ENCODE peak calls at places on chromosome 15, in nine cellular contexts. One of them, this sample, is unnamed.

GRCh38 chr15:47975422-47975821 is 145.4 kb upstream of the SLC24A5 start:
- DNase-seq in stimulated activated CD4-positive, alpha-beta T cell treated with anti-CD3 and anti-CD28 coated beads, Interleukin-15, amount 100 ng/mL, for 1 hour: no peak
- DNase-seq in activated T-helper 1 cell treated with anti-CD3 and anti-CD28 coated beads, Interleukin-2, amount 50 U/mL, for 16 hours: no peak
- DNase-seq in T-helper 1 cell: no peak
- DNase-seq in A172: no peak
- DNase-seq in activated effector memory CD4-positive, alpha-beta T cell treated with anti-CD3 and anti-CD28 coated beads, Interleukin-2, amount 50 U/mL, for 16 hours: no peak
- DNase-seq in endothelial cell: no peak
- DNase-seq in HFF-Myc: no peak
- DNase-seq in GM13977: no peak
- DNase-seq in this sample: no peak

GRCh38 chr15:74400313-74400850 is 32.9 kb upstream of the CYP11A1 start:
- DNase-seq in stimulated activated CD4-positive, alpha-beta T cell treated with anti-CD3 and anti-CD28 coated beads, Interleukin-15, amount 100 ng/mL, for 1 hour: no peak
- DNase-seq in T-helper 1 cell: no peak
- DNase-seq in activated effector memory CD4-positive, alpha-beta T cell treated with anti-CD3 and anti-CD28 coated beads, Interleukin-2, amount 50 U/mL, for 16 hours: no peak
- DNase-seq in GM13977: no peak
- DNase-seq in activated T-helper 1 cell treated with anti-CD3 and anti-CD28 coated beads, Interleukin-2, amount 50 U/mL, for 16 hours: no peak
- DNase-seq in HFF-Myc: no peak
- DNase-seq in endothelial cell: no peak
- DNase-seq in A172: no peak
- DNase-seq in this sample: no peak

GRCh38 chr15:34223904-34224596 is 766 bp upstream of the EMC4 start:
- DNase-seq in HFF-Myc: no peak
- DNase-seq in stimulated activated CD4-positive, alpha-beta T cell treated with anti-CD3 and anti-CD28 coated beads, Interleukin-15, amount 100 ng/mL, for 1 hour: no peak
- DNase-seq in activated effector memory CD4-positive, alpha-beta T cell treated with anti-CD3 and anti-CD28 coated beads, Interleukin-2, amount 50 U/mL, for 16 hours: no peak
- DNase-seq in activated T-helper 1 cell treated with anti-CD3 and anti-CD28 coated beads, Interleukin-2, amount 50 U/mL, for 16 hours: no peak
- DNase-seq in GM13977: no peak
- DNase-seq in T-helper 1 cell: no peak
- DNase-seq in A172: peak
- DNase-seq in endothelial cell: no peak
- DNase-seq in this sample: no peak

GRCh38 chr15:58694641-58695398 is 54.7 kb downstream of the ADAM10 start:
- DNase-seq in stimulated activated CD4-positive, alpha-beta T cell treated with anti-CD3 and anti-CD28 coated beads, Interleukin-15, amount 100 ng/mL, for 1 hour: no peak
- DNase-seq in A172: no peak
- DNase-seq in T-helper 1 cell: no peak
- DNase-seq in GM13977: no peak
- DNase-seq in activated effector memory CD4-positive, alpha-beta T cell treated with anti-CD3 and anti-CD28 coated beads, Interleukin-2, amount 50 U/mL, for 16 hours: no peak
- DNase-seq in HFF-Myc: no peak
- DNase-seq in activated T-helper 1 cell treated with anti-CD3 and anti-CD28 coated beads, Interleukin-2, amount 50 U/mL, for 16 hours: no peak
- DNase-seq in endothelial cell: no peak
- DNase-seq in this sample: no peak

GRCh38 chr15:60660290-60661051 is 181.5 kb upstream of the ICE2 start:
- DNase-seq in GM13977: peak
- DNase-seq in stimulated activated CD4-positive, alpha-beta T cell treated with anti-CD3 and anti-CD28 coated beads, Interleukin-15, amount 100 ng/mL, for 1 hour: no peak
- DNase-seq in T-helper 1 cell: no peak
- DNase-seq in endothelial cell: no peak
- DNase-seq in A172: peak
- DNase-seq in activated effector memory CD4-positive, alpha-beta T cell treated with anti-CD3 and anti-CD28 coated beads, Interleukin-2, amount 50 U/mL, for 16 hours: no peak
- DNase-seq in activated T-helper 1 cell treated with anti-CD3 and anti-CD28 coated beads, Interleukin-2, amount 50 U/mL, for 16 hours: no peak
- DNase-seq in HFF-Myc: peak
- DNase-seq in this sample: no peak

GRCh38 chr15:49290204-49290603 is 120.2 kb downstream of the GALK2 start:
- DNase-seq in activated T-helper 1 cell treated with anti-CD3 and anti-CD28 coated beads, Interleukin-2, amount 50 U/mL, for 16 hours: no peak
- DNase-seq in A172: no peak
- DNase-seq in GM13977: no peak
- DNase-seq in activated effector memory CD4-positive, alpha-beta T cell treated with anti-CD3 and anti-CD28 coated beads, Interleukin-2, amount 50 U/mL, for 16 hours: no peak
- DNase-seq in stimulated activated CD4-positive, alpha-beta T cell treated with anti-CD3 and anti-CD28 coated beads, Interleukin-15, amount 100 ng/mL, for 1 hour: no peak
- DNase-seq in T-helper 1 cell: no peak
- DNase-seq in HFF-Myc: no peak
- DNase-seq in endothelial cell: no peak
- DNase-seq in this sample: no peak

GRCh38 chr15:89221543-89221942 is at the start of gene RLBP1:
- DNase-seq in stimulated activated CD4-positive, alpha-beta T cell treated with anti-CD3 and anti-CD28 coated beads, Interleukin-15, amount 100 ng/mL, for 1 hour: no peak
- DNase-seq in activated T-helper 1 cell treated with anti-CD3 and anti-CD28 coated beads, Interleukin-2, amount 50 U/mL, for 16 hours: no peak
- DNase-seq in endothelial cell: no peak
- DNase-seq in A172: no peak
- DNase-seq in HFF-Myc: no peak
- DNase-seq in T-helper 1 cell: no peak
- DNase-seq in activated effector memory CD4-positive, alpha-beta T cell treated with anti-CD3 and anti-CD28 coated beads, Interleukin-2, amount 50 U/mL, for 16 hours: no peak
- DNase-seq in GM13977: no peak
- DNase-seq in this sample: no peak

GRCh38 chr15:94844188-94844532 is 612.8 kb downstream of the MCTP2 start:
- DNase-seq in activated effector memory CD4-positive, alpha-beta T cell treated with anti-CD3 and anti-CD28 coated beads, Interleukin-2, amount 50 U/mL, for 16 hours: no peak
- DNase-seq in A172: no peak
- DNase-seq in HFF-Myc: no peak
- DNase-seq in stimulated activated CD4-positive, alpha-beta T cell treated with anti-CD3 and anti-CD28 coated beads, Interleukin-15, amount 100 ng/mL, for 1 hour: no peak
- DNase-seq in activated T-helper 1 cell treated with anti-CD3 and anti-CD28 coated beads, Interleukin-2, amount 50 U/mL, for 16 hours: no peak
- DNase-seq in GM13977: no peak
- DNase-seq in endothelial cell: no peak
- DNase-seq in T-helper 1 cell: no peak
- DNase-seq in this sample: no peak

GRCh38 chr15:33104276-33104675 is 90.2 kb downstream of the FMN1 start:
- DNase-seq in stimulated activated CD4-positive, alpha-beta T cell treated with anti-CD3 and anti-CD28 coated beads, Interleukin-15, amount 100 ng/mL, for 1 hour: no peak
- DNase-seq in A172: peak
- DNase-seq in activated effector memory CD4-positive, alpha-beta T cell treated with anti-CD3 and anti-CD28 coated beads, Interleukin-2, amount 50 U/mL, for 16 hours: no peak
- DNase-seq in activated T-helper 1 cell treated with anti-CD3 and anti-CD28 coated beads, Interleukin-2, amount 50 U/mL, for 16 hours: no peak
- DNase-seq in GM13977: no peak
- DNase-seq in HFF-Myc: peak
- DNase-seq in T-helper 1 cell: no peak
- DNase-seq in endothelial cell: no peak
- DNase-seq in this sample: no peak

GRCh38 chr15:71114887-71115566 is at the start of gene THSD4:
- DNase-seq in stimulated activated CD4-positive, alpha-beta T cell treated with anti-CD3 and anti-CD28 coated beads, Interleukin-15, amount 100 ng/mL, for 1 hour: peak
- DNase-seq in activated T-helper 1 cell treated with anti-CD3 and anti-CD28 coated beads, Interleukin-2, amount 50 U/mL, for 16 hours: peak
- DNase-seq in T-helper 1 cell: peak
- DNase-seq in A172: peak
- DNase-seq in endothelial cell: peak
- DNase-seq in GM13977: peak
- DNase-seq in activated effector memory CD4-positive, alpha-beta T cell treated with anti-CD3 and anti-CD28 coated beads, Interleukin-2, amount 50 U/mL, for 16 hours: peak
- DNase-seq in HFF-Myc: no peak
- DNase-seq in this sample: peak

GRCh38 chr15:95556866-95557225 is 773.7 kb upstream of the NR2F2 start:
- DNase-seq in HFF-Myc: no peak
- DNase-seq in activated T-helper 1 cell treated with anti-CD3 and anti-CD28 coated beads, Interleukin-2, amount 50 U/mL, for 16 hours: no peak
- DNase-seq in T-helper 1 cell: no peak
- DNase-seq in endothelial cell: no peak
- DNase-seq in activated effector memory CD4-positive, alpha-beta T cell treated with anti-CD3 and anti-CD28 coated beads, Interleukin-2, amount 50 U/mL, for 16 hours: no peak
- DNase-seq in GM13977: no peak
- DNase-seq in A172: peak
- DNase-seq in stimulated activated CD4-positive, alpha-beta T cell treated with anti-CD3 and anti-CD28 coated beads, Interleukin-15, amount 100 ng/mL, for 1 hour: no peak
- DNase-seq in this sample: no peak

GRCh38 chr15:29922191-29922590 is 99.9 kb upstream of the TJP1 start:
- DNase-seq in activated effector memory CD4-positive, alpha-beta T cell treated with anti-CD3 and anti-CD28 coated beads, Interleukin-2, amount 50 U/mL, for 16 hours: no peak
- DNase-seq in stimulated activated CD4-positive, alpha-beta T cell treated with anti-CD3 and anti-CD28 coated beads, Interleukin-15, amount 100 ng/mL, for 1 hour: no peak
- DNase-seq in A172: no peak
- DNase-seq in endothelial cell: no peak
- DNase-seq in HFF-Myc: no peak
- DNase-seq in GM13977: no peak
- DNase-seq in T-helper 1 cell: no peak
- DNase-seq in activated T-helper 1 cell treated with anti-CD3 and anti-CD28 coated beads, Interleukin-2, amount 50 U/mL, for 16 hours: no peak
- DNase-seq in this sample: no peak

GRCh38 chr15:60079210-60079609 is 75.1 kb downstream of the FOXB1 start:
- DNase-seq in activated effector memory CD4-positive, alpha-beta T cell treated with anti-CD3 and anti-CD28 coated beads, Interleukin-2, amount 50 U/mL, for 16 hours: no peak
- DNase-seq in HFF-Myc: no peak
- DNase-seq in T-helper 1 cell: no peak
- DNase-seq in A172: no peak
- DNase-seq in endothelial cell: peak
- DNase-seq in GM13977: no peak
- DNase-seq in stimulated activated CD4-positive, alpha-beta T cell treated with anti-CD3 and anti-CD28 coated beads, Interleukin-15, amount 100 ng/mL, for 1 hour: no peak
- DNase-seq in activated T-helper 1 cell treated with anti-CD3 and anti-CD28 coated beads, Interleukin-2, amount 50 U/mL, for 16 hours: no peak
- DNase-seq in this sample: no peak

GRCh38 chr15:45425135-45425534 is 46.8 kb upstream of the GATM start:
- DNase-seq in endothelial cell: no peak
- DNase-seq in GM13977: no peak
- DNase-seq in T-helper 1 cell: no peak
- DNase-seq in A172: peak
- DNase-seq in activated effector memory CD4-positive, alpha-beta T cell treated with anti-CD3 and anti-CD28 coated beads, Interleukin-2, amount 50 U/mL, for 16 hours: no peak
- DNase-seq in activated T-helper 1 cell treated with anti-CD3 and anti-CD28 coated beads, Interleukin-2, amount 50 U/mL, for 16 hours: no peak
- DNase-seq in HFF-Myc: no peak
- DNase-seq in stimulated activated CD4-positive, alpha-beta T cell treated with anti-CD3 and anti-CD28 coated beads, Interleukin-15, amount 100 ng/mL, for 1 hour: no peak
- DNase-seq in this sample: no peak